ENCODE peak calls at places on chromosomes 2 and 18, in six cellular contexts. One of them, this sample, is unnamed.

GRCh38 chr2:61702088-61702467 is 151.8 kb downstream of the FAM161A start:
- DNase-seq in mesothelial cell of epicardium: no peak
- DNase-seq in BJ: no peak
- DNase-seq in kidney epithelial cell: no peak
- DNase-seq in fibroblast of pulmonary artery: no peak
- DNase-seq in BE2C: no peak
- DNase-seq in this sample: no peak

GRCh38 chr2:109188485-109188868 is 59.5 kb downstream of the SH3RF3 start:
- DNase-seq in mesothelial cell of epicardium: no peak
- DNase-seq in BJ: no peak
- DNase-seq in kidney epithelial cell: no peak
- DNase-seq in fibroblast of pulmonary artery: no peak
- DNase-seq in BE2C: no peak
- DNase-seq in this sample: no peak

GRCh38 chr2:231017250-231017636 is 20.1 kb upstream of the C2orf72 start:
- DNase-seq in mesothelial cell of epicardium: no peak
- DNase-seq in BJ: no peak
- DNase-seq in kidney epithelial cell: no peak
- DNase-seq in fibroblast of pulmonary artery: no peak
- DNase-seq in BE2C: peak; percentile 21
- DNase-seq in this sample: no peak

GRCh38 chr2:198700330-198700729 is 757.4 kb downstream of the SATB2 start:
- DNase-seq in mesothelial cell of epicardium: no peak
- DNase-seq in BJ: no peak
- DNase-seq in kidney epithelial cell: no peak
- DNase-seq in fibroblast of pulmonary artery: no peak
- DNase-seq in BE2C: no peak
- DNase-seq in this sample: no peak

GRCh38 chr2:99960724-99961566 is 181.4 kb downstream of the AFF3 start:
- DNase-seq in mesothelial cell of epicardium: no peak
- DNase-seq in BJ: no peak
- DNase-seq in kidney epithelial cell: no peak
- DNase-seq in fibroblast of pulmonary artery: no peak
- DNase-seq in BE2C: no peak
- DNase-seq in this sample: no peak

GRCh38 chr18:48300463-48300961 is 108.7 kb downstream of the ZBTB7C start:
- DNase-seq in mesothelial cell of epicardium: no peak
- DNase-seq in BJ: no peak
- DNase-seq in kidney epithelial cell: no peak
- DNase-seq in fibroblast of pulmonary artery: no peak
- DNase-seq in BE2C: no peak
- DNase-seq in this sample: peak; percentile 15

GRCh38 chr2:47336259-47337238 is 66.4 kb upstream of the MSH2 start:
- DNase-seq in mesothelial cell of epicardium: no peak
- DNase-seq in BJ: no peak
- DNase-seq in kidney epithelial cell: no peak
- DNase-seq in fibroblast of pulmonary artery: no peak
- DNase-seq in BE2C: peak; percentile 37
- DNase-seq in this sample: no peak

GRCh38 chr2:95333888-95334338 is 36.8 kb downstream of the KCNIP3 start:
- DNase-seq in mesothelial cell of epicardium: peak; percentile 68
- DNase-seq in BJ: peak; percentile 97
- DNase-seq in kidney epithelial cell: peak; percentile 99
- DNase-seq in fibroblast of pulmonary artery: peak; percentile 66
- DNase-seq in BE2C: no peak
- DNase-seq in this sample: peak; percentile 90

GRCh38 chr18:77112161-77112801 is 20.3 kb downstream of the MBP start:
- DNase-seq in mesothelial cell of epicardium: no peak
- DNase-seq in BJ: no peak
- DNase-seq in kidney epithelial cell: no peak
- DNase-seq in fibroblast of pulmonary artery: no peak
- DNase-seq in BE2C: no peak
- DNase-seq in this sample: no peak

GRCh38 chr18:49812321-49813070 is 837 bp downstream of the ACAA2 start:
- DNase-seq in mesothelial cell of epicardium: no peak
- DNase-seq in BJ: no peak
- DNase-seq in kidney epithelial cell: no peak
- DNase-seq in fibroblast of pulmonary artery: peak; percentile 17
- DNase-seq in BE2C: no peak
- DNase-seq in this sample: peak; percentile 2

GRCh38 chr2:16478817-16479216 is 186.8 kb downstream of the CYRIA start:
- DNase-seq in mesothelial cell of epicardium: no peak
- DNase-seq in BJ: no peak
- DNase-seq in kidney epithelial cell: peak; percentile 29
- DNase-seq in fibroblast of pulmonary artery: no peak
- DNase-seq in BE2C: no peak
- DNase-seq in this sample: no peak

GRCh38 chr2:20326163-20326780 is 24.4 kb downstream of the PUM2 start:
- DNase-seq in mesothelial cell of epicardium: no peak
- DNase-seq in BJ: no peak
- DNase-seq in kidney epithelial cell: no peak
- DNase-seq in fibroblast of pulmonary artery: peak; percentile 70
- DNase-seq in BE2C: peak; percentile 66
- DNase-seq in this sample: peak; percentile 62

GRCh38 chr2:199452200-199452990 is 5.3 kb downstream of the SATB2 start:
- DNase-seq in mesothelial cell of epicardium: no peak
- DNase-seq in BJ: no peak
- DNase-seq in kidney epithelial cell: no peak
- DNase-seq in fibroblast of pulmonary artery: no peak
- DNase-seq in BE2C: no peak
- DNase-seq in this sample: no peak

GRCh38 chr2:211860224-211860623 is 678.4 kb downstream of the ERBB4 start:
- DNase-seq in mesothelial cell of epicardium: no peak
- DNase-seq in BJ: no peak
- DNase-seq in kidney epithelial cell: no peak
- DNase-seq in fibroblast of pulmonary artery: no peak
- DNase-seq in BE2C: no peak
- DNase-seq in this sample: no peak

GRCh38 chr2:98253461-98254073 is 92.7 kb upstream of the CNGA3 start:
- DNase-seq in mesothelial cell of epicardium: no peak
- DNase-seq in BJ: no peak
- DNase-seq in kidney epithelial cell: no peak
- DNase-seq in fibroblast of pulmonary artery: peak; percentile 42
- DNase-seq in BE2C: no peak
- DNase-seq in this sample: no peak

GRCh38 chr2:39300044-39300820 is 56.5 kb upstream of the CDKL4 start:
- DNase-seq in mesothelial cell of epicardium: no peak
- DNase-seq in BJ: no peak
- DNase-seq in kidney epithelial cell: no peak
- DNase-seq in fibroblast of pulmonary artery: no peak
- DNase-seq in BE2C: no peak
- DNase-seq in this sample: no peak

GRCh38 chr18:36724591-36725001 is 104.2 kb downstream of the TPGS2 start:
- DNase-seq in mesothelial cell of epicardium: no peak
- DNase-seq in BJ: no peak
- DNase-seq in kidney epithelial cell: no peak
- DNase-seq in fibroblast of pulmonary artery: peak; percentile 43
- DNase-seq in BE2C: no peak
- DNase-seq in this sample: no peak

GRCh38 chr2:120066708-120067547 is 54.1 kb downstream of the EPB41L5 start:
- DNase-seq in mesothelial cell of epicardium: no peak
- DNase-seq in BJ: no peak
- DNase-seq in kidney epithelial cell: no peak
- DNase-seq in fibroblast of pulmonary artery: no peak
- DNase-seq in BE2C: no peak
- DNase-seq in this sample: peak; percentile 25

GRCh38 chr18:74645717-74646116 is 48.0 kb downstream of the ZNF407 start:
- DNase-seq in mesothelial cell of epicardium: no peak
- DNase-seq in BJ: no peak
- DNase-seq in kidney epithelial cell: no peak
- DNase-seq in fibroblast of pulmonary artery: no peak
- DNase-seq in BE2C: no peak
- DNase-seq in this sample: no peak

GRCh38 chr2:37389984-37390765 is 45.7 kb downstream of the QPCT start:
- DNase-seq in mesothelial cell of epicardium: no peak
- DNase-seq in BJ: no peak
- DNase-seq in kidney epithelial cell: peak; percentile 92
- DNase-seq in fibroblast of pulmonary artery: peak; percentile 92
- DNase-seq in BE2C: no peak
- DNase-seq in this sample: peak; percentile 70
- TF ChIP-seq CTCF in mesothelial cell of epicardium: no peak
- TF ChIP-seq CTCF in BJ: no peak
- TF ChIP-seq CTCF in kidney epithelial cell: no peak
- TF ChIP-seq CTCF in fibroblast of pulmonary artery: no peak
- TF ChIP-seq CTCF in BE2C: no peak
- TF ChIP-seq CTCF in this sample: no peak

DNA sequence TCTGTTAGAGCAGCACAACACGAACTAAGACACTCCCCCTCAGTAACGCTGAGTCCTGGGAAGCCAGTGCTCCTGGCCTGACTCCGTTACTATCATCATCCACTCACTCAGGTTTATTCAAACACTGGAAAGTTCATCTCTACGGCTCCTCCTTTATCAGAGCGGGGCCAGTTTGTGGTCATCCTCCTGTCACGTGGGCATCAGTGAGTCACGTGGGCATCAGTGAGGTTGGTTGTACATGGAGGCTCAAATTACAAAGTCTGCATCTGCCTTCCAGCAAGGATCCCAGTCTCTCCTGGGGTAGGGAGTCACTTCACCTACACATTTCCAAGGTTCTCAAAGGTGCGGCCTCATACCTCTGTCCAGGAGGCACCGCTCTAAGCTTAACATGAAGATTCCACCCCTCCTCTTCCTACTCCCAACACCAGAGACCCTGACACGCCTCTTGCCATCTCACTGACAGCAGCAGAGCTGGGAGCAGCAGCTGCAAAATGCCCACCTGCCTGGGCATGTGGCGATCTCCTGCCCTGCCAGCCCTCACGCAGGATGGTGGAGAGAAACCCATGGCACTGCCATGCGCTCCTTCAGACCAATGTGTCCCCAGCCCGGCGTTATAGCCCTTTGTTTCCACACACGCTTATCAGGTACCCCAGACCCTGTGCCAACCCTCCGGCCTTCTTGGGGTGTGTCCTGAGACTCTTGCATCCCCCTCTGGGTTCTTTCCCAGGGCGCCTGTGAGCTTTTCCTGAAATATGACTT is 99.2 kb upstream of the PTPRM start:
- DNase-seq in mesothelial cell of epicardium: no peak
- DNase-seq in BJ: no peak
- DNase-seq in kidney epithelial cell: no peak
- DNase-seq in fibroblast of pulmonary artery: peak; percentile 13
- DNase-seq in BE2C: peak; percentile 4
- DNase-seq in this sample: no peak
- TF ChIP-seq CTCF in mesothelial cell of epicardium: no peak
- TF ChIP-seq CTCF in BJ: no peak
- TF ChIP-seq CTCF in kidney epithelial cell: no peak
- TF ChIP-seq CTCF in fibroblast of pulmonary artery: no peak
- TF ChIP-seq CTCF in BE2C: no peak
- TF ChIP-seq CTCF in this sample: no peak

GRCh38 chr2:12434609-12435008 is 282.1 kb upstream of the TRIB2 start:
- DNase-seq in mesothelial cell of epicardium: no peak
- DNase-seq in BJ: no peak
- DNase-seq in kidney epithelial cell: no peak
- DNase-seq in fibroblast of pulmonary artery: no peak
- DNase-seq in BE2C: no peak
- DNase-seq in this sample: no peak

GRCh38 chr2:12432985-12433640 is 283.6 kb upstream of the TRIB2 start:
- DNase-seq in mesothelial cell of epicardium: no peak
- DNase-seq in BJ: no peak
- DNase-seq in kidney epithelial cell: no peak
- DNase-seq in fibroblast of pulmonary artery: no peak
- DNase-seq in BE2C: no peak
- DNase-seq in this sample: peak; percentile 31

GRCh38 chr2:12436483-12436882 is 280.3 kb upstream of the TRIB2 start:
- DNase-seq in mesothelial cell of epicardium: no peak
- DNase-seq in BJ: no peak
- DNase-seq in kidney epithelial cell: no peak
- DNase-seq in fibroblast of pulmonary artery: no peak
- DNase-seq in BE2C: no peak
- DNase-seq in this sample: peak; percentile 38

GRCh38 chr2:12430036-12430795 is 286.5 kb upstream of the TRIB2 start:
- DNase-seq in mesothelial cell of epicardium: no peak
- DNase-seq in BJ: no peak
- DNase-seq in kidney epithelial cell: no peak
- DNase-seq in fibroblast of pulmonary artery: peak; percentile 38
- DNase-seq in BE2C: no peak
- DNase-seq in this sample: no peak

DNA sequence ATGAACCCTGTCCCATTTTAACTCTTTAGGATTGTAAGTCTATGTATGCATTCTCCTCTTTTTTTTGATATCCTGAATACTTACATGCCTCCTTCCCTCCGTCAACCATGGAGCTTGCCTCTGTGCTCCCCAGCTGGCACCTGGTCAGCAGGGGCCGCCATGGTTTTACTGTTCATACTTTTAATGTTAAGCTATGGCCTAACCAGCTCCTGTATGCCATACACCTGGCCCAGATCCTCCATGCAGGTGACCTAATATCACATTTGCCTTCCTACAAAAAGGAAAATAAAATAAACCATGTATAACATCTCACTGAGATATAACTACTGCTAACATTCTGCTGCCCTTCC is 283.1 kb upstream of the TRIB2 start:
- DNase-seq in mesothelial cell of epicardium: no peak
- DNase-seq in BJ: no peak
- DNase-seq in kidney epithelial cell: no peak
- DNase-seq in fibroblast of pulmonary artery: no peak
- DNase-seq in BE2C: no peak
- DNase-seq in this sample: no peak
- TF ChIP-seq CTCF in mesothelial cell of epicardium: no peak
- TF ChIP-seq CTCF in BJ: no peak
- TF ChIP-seq CTCF in kidney epithelial cell: peak; percentile 4
- TF ChIP-seq CTCF in fibroblast of pulmonary artery: no peak
- TF ChIP-seq CTCF in BE2C: no peak
- TF ChIP-seq CTCF in this sample: no peak

GRCh38 chr2:54773838-54774237 is 50.4 kb downstream of the EML6 start:
- DNase-seq in mesothelial cell of epicardium: no peak
- DNase-seq in BJ: no peak
- DNase-seq in kidney epithelial cell: no peak
- DNase-seq in fibroblast of pulmonary artery: peak; percentile 17
- DNase-seq in BE2C: peak; percentile 29
- DNase-seq in this sample: no peak
- TF ChIP-seq CTCF in mesothelial cell of epicardium: no peak
- TF ChIP-seq CTCF in BJ: no peak
- TF ChIP-seq CTCF in kidney epithelial cell: peak; percentile 34
- TF ChIP-seq CTCF in fibroblast of pulmonary artery: peak; percentile 26
- TF ChIP-seq CTCF in BE2C: peak; percentile 51
- TF ChIP-seq CTCF in this sample: peak; percentile 22

GRCh38 chr2:210399440-210400041 is 77.0 kb downstream of the LANCL1 start:
- DNase-seq in mesothelial cell of epicardium: no peak
- DNase-seq in BJ: no peak
- DNase-seq in kidney epithelial cell: no peak
- DNase-seq in fibroblast of pulmonary artery: peak; percentile 42
- DNase-seq in BE2C: no peak
- DNase-seq in this sample: peak; percentile 18
- TF ChIP-seq CTCF in mesothelial cell of epicardium: peak; percentile 65
- TF ChIP-seq CTCF in BJ: peak; percentile 28
- TF ChIP-seq CTCF in kidney epithelial cell: peak; percentile 13
- TF ChIP-seq CTCF in fibroblast of pulmonary artery: peak; percentile 50
- TF ChIP-seq CTCF in BE2C: peak; percentile 33
- TF ChIP-seq CTCF in this sample: peak; percentile 27

DNA sequence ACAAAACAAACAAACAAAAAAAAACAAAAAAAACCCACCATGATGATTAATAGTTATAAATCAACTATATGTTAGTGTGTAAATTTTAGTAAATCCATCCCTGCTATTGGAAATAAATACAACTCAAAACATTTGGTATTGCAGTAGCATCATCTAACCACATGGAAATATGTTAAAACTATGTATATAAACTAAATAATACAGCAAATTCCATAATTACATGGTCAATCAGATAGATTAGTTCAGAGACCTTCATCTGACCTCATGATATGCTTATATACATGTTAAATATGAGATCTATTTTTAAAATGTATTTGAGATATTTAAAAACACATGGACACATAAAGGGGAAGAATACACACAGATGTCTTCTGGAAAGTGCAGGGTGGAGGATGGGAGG is 384.2 kb downstream of the TMX3 start:
- DNase-seq in mesothelial cell of epicardium: no peak
- DNase-seq in BJ: no peak
- DNase-seq in kidney epithelial cell: no peak
- DNase-seq in fibroblast of pulmonary artery: no peak
- DNase-seq in BE2C: no peak
- DNase-seq in this sample: no peak
- TF ChIP-seq CTCF in mesothelial cell of epicardium: peak; percentile 52
- TF ChIP-seq CTCF in BJ: no peak
- TF ChIP-seq CTCF in kidney epithelial cell: no peak
- TF ChIP-seq CTCF in fibroblast of pulmonary artery: no peak
- TF ChIP-seq CTCF in BE2C: no peak
- TF ChIP-seq CTCF in this sample: peak; percentile 3

This sample was measured in fibroblast of villous mesenchyme.